ENCODE peak calls at places on chromosomes 2 and 18, in six cellular contexts. N is type B pancreatic cell; R is endothelial cell; I is Peyer's patch; P is CD4-positive, alpha-beta T cell; S is H1. J is an unnamed sample.

GRCh38 chr2:15521782-15522181 is 39.4 kb downstream of the NBAS start:
- DNase-seq in S (no peak), N (no peak), I (no peak), P (no peak), R (no peak), J (no peak)

GRCh38 chr2:137838255-137839092 is 125.8 kb upstream of the HNMT start:
- DNase-seq in S (no peak), N (no peak), R (peak), P (no peak), I (no peak), J (no peak)

GRCh38 chr18:22639026-22639463 is 221.3 kb upstream of the CTAGE1 start:
- DNase-seq in S (no peak), P (no peak), I (no peak), N (no peak), R (no peak), J (no peak)

GRCh38 chr2:144941743-144942488 is 422.0 kb upstream of the ZEB2 start:
- DNase-seq in R (no peak), I (no peak), P (no peak), S (no peak), N (no peak), J (no peak)

GRCh38 chr2:29235411-29235810 is 120.2 kb downstream of the CLIP4 start:
- DNase-seq in P (no peak), S (no peak), I (no peak), N (no peak), R (no peak), J (no peak)

GRCh38 chr2:190110131-190110530 is 47.6 kb upstream of the MSTN start:
- DNase-seq in N (no peak), R (no peak), I (no peak), S (no peak), P (no peak), J (no peak)

GRCh38 chr2:232260075-232260474 is 118.5 kb upstream of the ALPP start:
- DNase-seq in R (peak), N (no peak), I (no peak), P (no peak), S (no peak), J (peak)

GRCh38 chr2:241602720-241603119 is 34.2 kb downstream of the THAP4 start:
- DNase-seq in P (no peak), I (no peak), R (no peak), N (no peak), S (no peak), J (no peak)

GRCh38 chr2:161237397-161238263 is 70.6 kb upstream of the PSMD14 start:
- DNase-seq in P (peak), S (no peak), R (peak), I (peak), N (no peak), J (peak)

GRCh38 chr2:69643602-69644505 is at the start of gene AAK1:
- DNase-seq in R (peak), S (no peak), I (peak), N (peak), P (peak), J (peak)

GRCh38 chr2:96873651-96874096 is 3.8 kb upstream of the SEMA4C start:
- DNase-seq in P (no peak), R (peak), S (no peak), N (no peak), I (no peak), J (no peak)

GRCh38 chr2:15750822-15751221 is 159.2 kb downstream of the DDX1 start:
- DNase-seq in S (no peak), I (no peak), P (no peak), R (no peak), N (peak), J (no peak)

DNA sequence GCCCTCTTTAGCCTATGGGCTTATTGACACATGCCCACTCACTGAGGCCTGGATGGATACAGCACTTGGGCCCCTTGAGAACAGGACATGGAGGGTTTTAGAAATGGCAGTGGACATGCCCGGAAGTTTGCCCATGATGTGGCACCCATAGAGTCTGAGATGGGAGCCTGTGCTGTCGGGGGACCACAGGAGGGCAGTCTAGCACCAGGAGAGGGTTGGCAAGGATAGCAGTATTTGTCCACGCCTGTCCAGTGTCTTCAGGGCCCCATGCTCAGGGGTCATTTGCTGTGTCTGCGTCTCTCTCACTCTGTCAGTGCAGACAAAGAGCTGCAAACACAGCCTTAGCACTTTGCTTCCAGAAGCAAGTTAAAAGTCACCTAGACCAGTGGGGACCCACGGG is 48.7 kb downstream of the IL1RL2 start:
- DNase-seq in N (no peak), S (no peak), I (no peak), R (peak), P (no peak), J (peak)
- TF ChIP-seq CTCF in N (peak), S (peak), I (no peak), R (no peak), P (no peak), J (no peak)

DNA sequence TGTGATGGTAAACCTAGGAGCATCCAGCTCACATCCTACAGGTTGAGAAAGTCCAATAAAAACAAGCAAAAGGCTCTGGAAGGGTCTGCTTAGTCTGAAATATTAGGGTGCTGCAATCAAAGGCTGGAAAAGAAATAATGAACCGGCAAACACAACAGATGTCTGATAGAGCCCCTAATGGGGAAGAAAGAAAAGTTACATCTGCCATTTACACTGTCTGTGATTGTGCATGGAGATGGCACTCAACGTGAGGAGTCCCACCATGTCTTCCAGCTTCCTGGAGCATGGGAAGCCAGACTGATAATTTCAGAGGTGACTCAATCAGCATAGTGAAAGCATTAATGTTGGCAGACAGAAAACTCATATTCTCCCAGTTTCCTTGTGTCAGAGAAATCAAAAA is 307.8 kb downstream of the EPHA4 start:
- DNase-seq in R (no peak), I (no peak), P (no peak), N (no peak), S (no peak), J (no peak)
- TF ChIP-seq CTCF in R (no peak), I (no peak), P (no peak), N (peak), S (no peak), J (peak)

GRCh38 chr2:86037795-86038192 is 67.9 kb downstream of the POLR1A start:
- DNase-seq in S (no peak), I (no peak), R (no peak), P (peak), N (no peak), J (no peak)

GRCh38 chr2:86037141-86037794 is 68.4 kb downstream of the POLR1A start:
- DNase-seq in R (no peak), P (peak), I (peak), N (no peak), S (no peak), J (no peak)

GRCh38 chr2:86035371-86035882 is 70.3 kb downstream of the POLR1A start:
- DNase-seq in R (no peak), N (no peak), P (no peak), S (no peak), I (peak), J (no peak)

GRCh38 chr2:86036790-86037138 is 68.9 kb downstream of the POLR1A start:
- DNase-seq in R (no peak), I (no peak), S (no peak), P (no peak), N (no peak), J (no peak)

GRCh38 chr2:86035883-86036789 is 69.5 kb downstream of the POLR1A start:
- DNase-seq in P (peak), S (no peak), I (peak), R (peak), N (no peak), J (no peak)
- TF ChIP-seq CTCF in P (peak), S (no peak), I (peak), R (no peak), N (peak), J (no peak)

DNA sequence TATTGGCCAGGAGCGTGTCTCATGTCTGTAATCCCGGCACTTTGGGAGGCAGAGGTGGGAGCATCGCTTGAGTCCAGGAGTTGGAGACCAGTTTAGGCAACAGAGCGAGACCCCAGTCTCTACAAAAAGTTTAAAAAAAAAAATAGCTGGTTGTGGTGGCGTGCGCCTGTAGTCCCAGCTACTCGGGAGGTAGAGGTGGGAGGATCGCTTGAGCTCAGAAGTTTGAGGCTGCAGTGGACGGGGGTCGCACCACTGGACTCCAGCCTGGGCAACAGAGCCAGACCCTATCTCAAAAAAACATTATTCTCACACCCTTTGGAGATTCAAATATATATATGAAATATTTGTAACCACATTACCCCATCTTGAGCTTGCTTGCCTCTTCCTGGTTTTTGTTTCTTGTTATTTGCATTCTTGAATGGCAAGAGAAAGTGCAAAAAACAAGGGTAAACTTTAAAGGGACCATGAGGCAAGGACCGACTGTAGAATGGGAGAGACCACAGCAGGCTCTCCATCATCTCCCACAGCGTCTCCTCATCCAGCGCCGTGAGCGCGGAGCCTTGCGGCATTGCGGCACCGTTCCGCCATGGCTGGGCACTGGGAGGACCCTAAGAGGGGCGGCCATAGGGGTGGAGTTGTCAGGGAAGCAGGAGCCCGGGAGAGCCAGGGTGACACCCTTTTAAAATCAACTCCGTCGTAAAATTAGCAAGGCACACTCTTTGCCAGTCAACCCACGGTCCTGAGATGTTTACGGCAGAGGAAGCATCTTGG is 1.4 kb downstream of the ELP2 start:
- DNase-seq in I (no peak), P (no peak), S (no peak), R (no peak), N (no peak), J (no peak)
- TF ChIP-seq CTCF in I (no peak), P (no peak), S (no peak), R (no peak), N (no peak), J (no peak)

GRCh38 chr2:43023791-43024514 is 202.5 kb downstream of the ZFP36L2 start:
- DNase-seq in R (no peak), N (no peak), P (no peak), I (no peak), S (no peak), J (no peak)

GRCh38 chr2:43022896-43023295 is 203.5 kb downstream of the ZFP36L2 start:
- DNase-seq in R (no peak), I (no peak), N (no peak), S (no peak), P (no peak), J (no peak)

GRCh38 chr2:43020990-43021677 is 205.3 kb downstream of the ZFP36L2 start:
- DNase-seq in N (no peak), P (no peak), S (no peak), R (no peak), I (no peak), J (no peak)

GRCh38 chr2:43020296-43020695 is 206.1 kb downstream of the ZFP36L2 start:
- DNase-seq in I (no peak), P (no peak), N (no peak), S (no peak), R (no peak), J (no peak)

DNA sequence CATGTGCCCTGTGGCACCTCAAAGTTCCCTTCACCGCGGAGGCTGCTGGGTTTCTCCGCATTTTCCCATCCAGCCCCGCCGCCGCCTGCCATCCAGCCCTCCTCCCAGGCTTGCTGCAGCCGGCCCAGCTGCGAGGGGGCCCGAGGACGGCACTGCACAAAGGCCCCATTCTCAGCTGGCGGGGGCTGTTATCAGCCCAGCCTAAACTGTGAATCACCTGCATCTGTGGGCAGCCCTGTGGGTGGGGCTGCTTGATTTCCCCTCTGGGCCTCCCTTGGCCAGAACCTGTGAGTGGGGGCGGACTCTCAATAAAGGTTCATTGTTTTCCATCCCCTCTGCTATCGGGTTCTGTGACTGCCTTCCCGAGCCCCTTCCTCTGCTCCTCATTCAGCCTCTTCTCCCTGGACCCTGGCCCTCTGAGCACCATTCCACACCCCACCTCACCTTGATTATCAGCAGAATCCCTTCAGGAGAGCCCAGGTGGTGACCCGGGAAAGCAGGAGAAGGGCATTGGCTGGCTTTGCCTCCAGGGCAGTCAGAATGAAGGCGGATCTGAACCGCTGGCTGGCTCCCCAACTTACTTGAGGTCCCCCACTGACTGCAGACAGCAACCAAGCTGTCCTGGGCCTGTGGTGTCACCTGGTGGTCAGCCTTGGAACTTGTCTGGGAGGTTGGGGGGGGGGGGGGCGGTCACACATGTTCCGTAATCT is 204.5 kb downstream of the ZFP36L2 start:
- DNase-seq in R (no peak), I (no peak), S (peak), N (no peak), P (no peak), J (peak)
- TF ChIP-seq CTCF in R (peak), I (no peak), S (peak), N (peak), P (no peak), J (peak)

DNA sequence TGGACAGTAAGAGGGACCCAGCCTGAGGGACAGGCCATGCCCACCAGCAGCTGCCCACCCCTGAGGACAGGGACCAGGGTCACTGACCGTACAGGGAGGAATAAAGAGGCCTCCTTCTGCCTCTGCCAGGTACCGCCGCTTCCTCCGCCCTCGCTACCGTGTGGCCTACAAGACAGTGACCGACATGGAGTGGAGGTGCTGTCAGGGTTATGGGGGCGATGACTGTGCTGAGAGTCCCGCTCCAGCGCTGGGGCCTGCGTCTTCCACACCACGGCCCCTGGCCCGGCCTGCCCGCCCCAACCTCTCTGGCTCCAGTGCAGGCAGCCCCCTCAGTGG is 2.2 kb downstream of the EMILIN1 start:
- DNase-seq in R (no peak), I (no peak), N (no peak), P (no peak), S (no peak), J (no peak)
- TF ChIP-seq CTCF in R (no peak), I (no peak), N (no peak), P (no peak), S (no peak), J (no peak)

GRCh38 chr2:44614940-44615339 is 253.2 kb downstream of the CAMKMT start:
- DNase-seq in S (no peak), I (no peak), R (no peak), N (no peak), P (no peak), J (no peak)

GRCh38 chr2:44618378-44619023 is 256.8 kb downstream of the CAMKMT start:
- DNase-seq in N (no peak), S (no peak), R (no peak), I (no peak), P (no peak), J (no peak)

GRCh38 chr2:44616616-44617266 is 255.0 kb downstream of the CAMKMT start:
- DNase-seq in N (no peak), S (no peak), R (no peak), I (no peak), P (no peak), J (no peak)

GRCh38 chr2:44620189-44620990 is 258.6 kb downstream of the CAMKMT start:
- DNase-seq in R (no peak), N (no peak), I (no peak), P (no peak), S (no peak), J (peak)

DNA sequence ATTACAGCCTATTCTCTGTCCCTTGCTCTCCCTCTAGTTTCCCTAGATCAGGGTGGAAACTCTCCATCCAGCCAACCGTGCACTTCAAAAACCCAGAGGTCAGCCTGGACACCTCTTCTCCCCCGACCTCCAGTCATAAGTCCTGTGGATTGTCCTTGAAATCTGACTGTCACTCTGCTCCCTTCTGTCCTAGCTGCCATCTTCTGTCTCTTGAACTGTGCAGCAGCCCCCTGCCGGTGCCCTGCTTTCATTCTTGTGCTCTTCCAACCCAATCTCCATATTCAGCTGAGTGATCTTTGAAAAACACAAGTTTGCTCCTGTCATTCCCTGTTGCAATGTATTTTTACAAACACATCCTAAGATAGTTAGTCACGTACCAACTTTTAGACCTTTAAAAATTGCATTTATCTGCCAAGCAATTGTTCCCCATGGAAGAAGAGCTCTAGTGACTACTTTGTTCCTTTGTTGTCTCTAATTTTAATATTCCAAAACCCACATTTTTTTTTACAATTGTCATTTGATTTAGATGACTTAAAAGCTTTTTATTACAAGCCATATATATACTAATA is 254.3 kb downstream of the CAMKMT start:
- DNase-seq in S (no peak), I (no peak), R (no peak), P (no peak), N (no peak), J (no peak)
- TF ChIP-seq CTCF in S (no peak), I (no peak), R (no peak), P (no peak), N (peak), J (no peak)

GRCh38 chr2:212894026-212894425 is 257.4 kb downstream of the IKZF2 start:
- DNase-seq in S (no peak), P (no peak), R (no peak), N (no peak), I (no peak), J (no peak)

GRCh38 chr2:212897296-212897695 is 254.1 kb downstream of the IKZF2 start:
- DNase-seq in P (no peak), N (no peak), R (no peak), I (no peak), S (no peak), J (no peak)

GRCh38 chr2:212893216-212893615 is 258.2 kb downstream of the IKZF2 start:
- DNase-seq in R (no peak), I (no peak), P (no peak), S (no peak), N (no peak), J (no peak)

GRCh38 chr2:212891580-212891979 is 259.8 kb downstream of the IKZF2 start:
- DNase-seq in R (no peak), P (no peak), I (no peak), S (no peak), N (no peak), J (no peak)

DNA sequence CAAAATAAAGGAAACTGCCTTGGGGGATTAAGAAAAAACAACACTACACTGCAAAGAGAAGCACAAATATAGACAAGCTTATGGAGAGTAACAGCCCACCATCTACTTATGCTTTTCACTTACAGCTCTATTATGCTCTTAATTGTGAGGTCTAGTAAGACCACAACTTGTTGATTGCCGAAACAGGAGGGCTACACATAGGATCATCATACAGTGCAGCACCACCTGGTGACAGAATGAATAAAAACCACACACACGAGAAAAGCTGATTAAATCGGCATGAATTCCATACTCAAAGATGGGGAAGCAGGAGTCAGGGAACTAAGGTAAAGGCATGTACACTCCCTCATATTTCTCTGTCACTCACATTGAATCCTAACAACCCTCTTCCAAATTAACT is 259.2 kb downstream of the IKZF2 start:
- DNase-seq in P (no peak), S (no peak), R (peak), I (no peak), N (no peak), J (no peak)
- TF ChIP-seq CTCF in P (no peak), S (peak), R (peak), I (no peak), N (peak), J (no peak)

GRCh38 chr2:4391013-4391412 is 687.6 kb downstream of the DCDC2C start:
- DNase-seq in S (no peak), N (no peak), P (no peak), R (no peak), I (no peak), J (no peak)
- TF ChIP-seq CTCF in S (no peak), N (no peak), P (no peak), R (no peak), I (no peak), J (no peak)